ENCODE peak calls at places on chromosome 3, in five cellular contexts. K, C, P, N and T are unnamed samples.

GRCh38 chr3:136913168-136913567 is 44.6 kb upstream of the IL20RB start:
- DNase-seq in C (no peak), K (no peak), N (no peak), P (no peak), T (no peak)

GRCh38 chr3:52291508-52292181 is 4.0 kb downstream of the GLYCTK start:
- DNase-seq in K (no peak), P (peak; percentile 33), N (no peak), C (no peak), T (no peak)

GRCh38 chr3:171266034-171266805 is 194.0 kb downstream of the TNIK start:
- DNase-seq in K (no peak), N (no peak), C (no peak), P (no peak), T (no peak)

GRCh38 chr3:17401912-17402311 is 340.5 kb downstream of the TBC1D5 start:
- DNase-seq in N (no peak), K (no peak), P (no peak), C (no peak), T (no peak)

GRCh38 chr3:71583569-71584215 is at the start of gene FOXP1:
- DNase-seq in C (no peak), N (peak; percentile 52), P (peak; percentile 73), K (no peak), T (peak; percentile 48)

GRCh38 chr3:81434171-81434570 is 327.3 kb downstream of the GBE1 start:
- DNase-seq in N (no peak), P (no peak), K (no peak), C (no peak), T (no peak)

GRCh38 chr3:141646760-141647561 is 91.1 kb upstream of the RNF7 start:
- DNase-seq in N (no peak), C (no peak), P (peak; percentile 53), K (no peak), T (no peak)

GRCh38 chr3:185210621-185211157 is 43.2 kb downstream of the EHHADH start:
- DNase-seq in P (no peak), K (no peak), N (no peak), C (no peak), T (no peak)

GRCh38 chr3:127014536-127015281 is 31.8 kb downstream of the PLXNA1 start:
- DNase-seq in N (no peak), C (no peak), K (no peak), P (no peak), T (no peak)

GRCh38 chr3:12286927-12287726 is 1.7 kb upstream of the PPARG start:
- DNase-seq in C (no peak), K (no peak), P (peak; percentile 36), N (no peak), T (no peak)

GRCh38 chr3:155387571-155387970 is 94.1 kb upstream of the STRIT1 start:
- DNase-seq in K (no peak), N (no peak), C (no peak), P (no peak), T (no peak)

GRCh38 chr3:171028025-171028778 is 1.7 kb upstream of the SLC2A2 start:
- DNase-seq in K (peak; percentile 76), P (peak; percentile 52), N (no peak), C (no peak), T (peak; percentile 64)

GRCh38 chr3:171676600-171677175 is 133.6 kb downstream of the PLD1 start:
- DNase-seq in P (no peak), K (no peak), C (no peak), N (no peak), T (no peak)